ENCODE peak calls at places on chromosomes 11 and 22, in six cellular contexts. D is K562, L is HepG2, S is SK-N-SH, A is GM12878, M is H1. R is an unnamed sample.

GRCh38 chr11:77107950-77108349 is 5.3 kb downstream of the OMP start:
- DNase-seq in D (no peak), M (no peak), A (no peak), L (peak; percentile 60), S (no peak), R (no peak)

GRCh38 chr22:37898441-37899181 is 7.5 kb upstream of the MICALL1 start:
- DNase-seq in A (no peak), M (peak; percentile 60), D (peak; percentile 13), S (no peak), L (peak; percentile 77), R (no peak)

GRCh38 chr22:28711820-28712777 is 29.5 kb downstream of the CHEK2 start:
- DNase-seq in A (no peak), S (no peak), M (no peak), L (peak; percentile 97), D (peak; percentile 11), R (peak; percentile 35)

GRCh38 chr11:101915811-101916291 is 471 bp downstream of the ANGPTL5 start:
- DNase-seq in D (no peak), A (no peak), M (no peak), S (peak; percentile 34), L (no peak), R (peak; percentile 24)

GRCh38 chr22:30941363-30941740 is 27.2 kb downstream of the MORC2 start:
- DNase-seq in M (no peak), L (no peak), D (no peak), S (no peak), A (no peak), R (no peak)

GRCh38 chr22:18133452-18133851 is 16.5 kb upstream of the USP18 start:
- DNase-seq in L (no peak), D (no peak), M (no peak), A (no peak), S (no peak), R (no peak)

GRCh38 chr11:18617688-18618340 is 16.3 kb downstream of the SPTY2D1 start:
- DNase-seq in M (no peak), L (no peak), S (no peak), A (peak; percentile 15), D (no peak), R (peak; percentile 56)

GRCh38 chr11:107591446-107592236 is 694 bp downstream of the ELMOD1 start:
- DNase-seq in S (peak; percentile 68), A (no peak), L (no peak), D (no peak), M (peak; percentile 71), R (no peak)

GRCh38 chr11:15557831-15558230 is 443.1 kb downstream of the INSC start:
- DNase-seq in M (no peak), A (no peak), D (no peak), L (no peak), S (no peak), R (no peak)

GRCh38 chr22:44094751-44095302 is 70.7 kb downstream of the PARVB start:
- DNase-seq in L (no peak), S (no peak), A (no peak), D (no peak), M (no peak), R (no peak)

GRCh38 chr11:75840560-75840959 is 25.6 kb downstream of the UVRAG start:
- DNase-seq in M (no peak), A (no peak), S (no peak), D (no peak), L (no peak), R (no peak)

GRCh38 chr11:27392715-27393114 is 29.7 kb upstream of the CCDC34 start:
- DNase-seq in A (no peak), L (peak; percentile 66), D (peak; percentile 38), S (no peak), M (no peak), R (no peak)

GRCh38 chr11:66076561-66076960 is 6.5 kb downstream of the PACS1 start:
- DNase-seq in S (no peak), A (no peak), L (no peak), D (no peak), M (no peak), R (no peak)
- TF ChIP-seq GABPA in S (no peak), A (no peak), L (no peak), D (no peak), M (no peak), R (no peak)

DNA sequence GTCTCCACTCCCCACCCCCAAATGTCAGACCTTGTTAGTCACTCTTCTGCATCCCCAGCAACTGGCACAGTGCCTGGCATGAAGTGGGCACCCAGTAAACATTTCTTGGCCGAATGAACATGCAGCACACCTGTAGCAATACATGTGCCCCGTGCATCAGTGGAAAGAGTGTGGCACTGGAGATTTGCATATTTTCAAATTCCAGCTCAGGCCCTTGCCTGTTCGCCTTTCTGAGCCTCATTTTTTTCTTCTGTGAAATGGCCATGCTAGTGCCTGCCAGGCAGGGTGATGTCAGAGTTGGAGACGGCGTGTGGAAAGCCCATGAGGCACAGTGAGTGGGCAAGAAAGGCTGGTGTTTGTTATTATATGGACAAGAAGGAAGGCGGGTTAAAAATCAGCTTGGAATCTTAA is 38.7 kb downstream of the CD82 start:
- DNase-seq in D (no peak), M (no peak), L (no peak), S (no peak), A (no peak), R (no peak)
- TF ChIP-seq GABPA in D (no peak), M (no peak), L (no peak), S (no peak), A (no peak), R (no peak)

DNA sequence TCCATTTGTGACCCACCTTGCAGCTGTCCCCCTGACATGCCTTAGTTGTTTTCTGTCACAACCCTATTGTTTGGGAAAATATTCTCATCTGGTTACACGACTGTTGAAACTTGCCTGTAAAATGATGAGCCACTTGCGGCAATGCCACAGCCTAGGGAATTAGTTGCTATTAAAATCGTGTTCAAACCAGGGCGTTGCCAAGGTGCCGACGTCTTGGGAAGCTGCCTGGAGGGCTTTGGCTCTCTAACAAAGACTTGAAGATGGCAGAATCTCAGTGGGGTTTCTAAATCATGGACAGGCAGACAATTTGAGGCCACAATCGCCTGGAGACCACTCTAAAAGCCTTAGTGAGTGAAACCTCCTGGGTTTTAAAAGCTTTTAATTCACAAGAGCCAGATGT is 117.3 kb upstream of the BMAL1 start:
- DNase-seq in S (no peak), L (no peak), M (no peak), D (no peak), A (no peak), R (no peak)
- TF ChIP-seq GABPA in S (no peak), L (no peak), M (no peak), D (no peak), A (no peak), R (no peak)

GRCh38 chr11:32231909-32232493 is 141.1 kb downstream of the RCN1 start:
- DNase-seq in D (no peak), M (peak; percentile 58), S (peak; percentile 33), L (peak; percentile 13), A (no peak), R (peak; percentile 23)
- TF ChIP-seq GABPA in D (no peak), M (no peak), S (no peak), L (no peak), A (no peak), R (no peak)

GRCh38 chr22:39344046-39344390 is 5.8 kb upstream of the SYNGR1 start:
- DNase-seq in M (no peak), S (no peak), L (no peak), A (no peak), D (no peak), R (no peak)
- TF ChIP-seq GABPA in M (no peak), S (no peak), L (no peak), A (no peak), D (no peak), R (no peak)

GRCh38 chr11:17354070-17354924 is 2.7 kb downstream of the NCR3LG1 start:
- DNase-seq in S (peak; percentile 71), M (peak; percentile 80), A (peak; percentile 25), L (peak; percentile 76), D (peak; percentile 62), R (peak; percentile 88)

GRCh38 chr11:17353228-17354021 is 1.8 kb downstream of the NCR3LG1 start:
- DNase-seq in L (peak; percentile 90), D (peak; percentile 58), S (peak; percentile 81), M (peak; percentile 84), A (peak; percentile 8), R (peak; percentile 83)

GRCh38 chr11:17351510-17352176 is at the start of gene NCR3LG1:
- DNase-seq in M (peak; percentile 71), L (peak; percentile 46), A (no peak), D (peak; percentile 77), S (peak; percentile 73), R (peak; percentile 80)

GRCh38 chr11:17351171-17351509 is 460 bp upstream of the NCR3LG1 start:
- DNase-seq in A (no peak), M (no peak), D (no peak), S (no peak), L (no peak), R (peak; percentile 14)

GRCh38 chr11:17352925-17353227 is 1.3 kb downstream of the NCR3LG1 start:
- DNase-seq in S (peak; percentile 52), D (peak; percentile 48), L (peak; percentile 35), M (peak; percentile 59), A (no peak), R (no peak)
- TF ChIP-seq GABPA in S (no peak), D (no peak), L (no peak), M (no peak), A (no peak), R (no peak)

GRCh38 chr11:70085815-70086769 is 8.0 kb downstream of the ANO1 start:
- DNase-seq in M (no peak), A (no peak), D (no peak), S (no peak), L (no peak), R (no peak)
- TF ChIP-seq GABPA in M (no peak), A (no peak), D (no peak), S (no peak), L (no peak), R (no peak)

DNA sequence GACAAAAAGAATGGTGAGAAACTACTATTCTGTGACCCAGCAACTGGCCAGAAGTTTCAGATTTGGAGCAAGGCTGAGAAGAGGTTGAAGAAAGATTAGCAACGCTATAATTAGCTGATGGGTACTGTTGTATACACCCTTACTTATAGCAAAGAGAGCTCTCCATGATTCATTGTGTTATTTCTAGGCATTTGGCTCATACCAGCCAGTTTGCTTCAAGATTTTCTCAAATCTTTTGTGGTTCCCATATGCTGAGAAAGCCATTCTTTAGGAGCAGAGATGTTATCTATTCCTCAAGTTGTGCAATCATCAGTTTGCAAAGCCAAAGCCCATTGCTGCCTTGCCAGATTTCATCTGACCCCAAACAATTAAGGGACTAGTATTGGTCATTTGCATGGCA is 179.4 kb downstream of the ETS1 start:
- DNase-seq in L (no peak), D (no peak), A (no peak), M (no peak), S (no peak), R (no peak)
- TF ChIP-seq GABPA in L (no peak), D (no peak), A (no peak), M (no peak), S (no peak), R (no peak)

R was measured in HL-60.